ENCODE peak calls at places on chromosomes 4 and X, in nine cellular contexts. V is cardiac muscle cell, E is upper lobe of left lung, X is stomach, Q is AG04450, I is iPS DF 6.9, D is endodermal cell, S is right atrium auricular region, G is dorsolateral prefrontal cortex. K is an unnamed sample.

GRCh38 chr4:172760512-172760911 is 408.1 kb upstream of the GALNT7 start:
- DNase-seq in Q (no peak), E (no peak), G (no peak), I (no peak), S (no peak), V (no peak), D (no peak), X (no peak), K (no peak)

GRCh38 chrX:39149761-39150160 is 348.5 kb downstream of the MID1IP1 start:
- DNase-seq in X (peak; percentile 80), D (peak; percentile 93), Q (peak; percentile 4), I (peak; percentile 43), E (no peak), G (peak; percentile 69), V (peak; percentile 85), S (peak; percentile 80), K (peak; percentile 67)

GRCh38 chr4:55768291-55768690 is 51.3 kb upstream of the EXOC1L start:
- DNase-seq in Q (peak; percentile 27), E (no peak), D (peak; percentile 82), S (no peak), X (no peak), G (no peak), V (no peak), I (peak; percentile 16), K (no peak)

GRCh38 chrX:129980540-129981206 is 1.8 kb upstream of the BCORL1 start:
- DNase-seq in X (peak; percentile 59), S (no peak), Q (no peak), G (no peak), I (no peak), V (peak; percentile 73), E (peak; percentile 91), D (peak; percentile 81), K (no peak)

GRCh38 chrX:96436105-96436504 is 248.5 kb upstream of the DIAPH2 start:
- DNase-seq in Q (peak; percentile 7), X (no peak), D (no peak), E (no peak), I (no peak), S (no peak), G (no peak), V (no peak), K (no peak)

GRCh38 chr4:13547563-13548041 is 3.3 kb upstream of the NKX3-2 start:
- DNase-seq in V (peak; percentile 53), X (no peak), Q (no peak), G (no peak), S (no peak), D (peak; percentile 79), I (no peak), E (peak; percentile 82), K (no peak)

GRCh38 chr4:61292322-61292721 is 92.2 kb downstream of the ADGRL3 start:
- DNase-seq in Q (no peak), D (no peak), G (no peak), E (no peak), S (no peak), X (no peak), I (no peak), V (no peak), K (no peak)

GRCh38 chr4:9969526-9970398 is 51.5 kb downstream of the SLC2A9 start:
- DNase-seq in I (no peak), D (no peak), X (no peak), S (no peak), G (no peak), Q (no peak), E (no peak), V (no peak), K (no peak)

GRCh38 chr4:5693871-5694270 is 14.5 kb downstream of the EVC2 start:
- DNase-seq in V (no peak), I (no peak), G (no peak), E (no peak), S (no peak), D (no peak), X (no peak), Q (no peak), K (no peak)

GRCh38 chr4:5696341-5696740 is 12.0 kb downstream of the EVC2 start:
- DNase-seq in G (no peak), S (no peak), E (no peak), D (no peak), X (no peak), V (no peak), I (no peak), Q (no peak), K (no peak)

GRCh38 chr4:5689065-5689464 is 19.3 kb downstream of the EVC2 start:
- DNase-seq in G (no peak), E (no peak), S (no peak), Q (no peak), I (no peak), V (no peak), D (no peak), X (no peak), K (no peak)

GRCh38 chr4:5686338-5686737 is 22.0 kb downstream of the EVC2 start:
- DNase-seq in D (no peak), Q (no peak), X (no peak), E (no peak), G (no peak), V (no peak), S (no peak), I (no peak), K (no peak)

GRCh38 chr4:5691491-5692132 is 16.7 kb downstream of the EVC2 start:
- DNase-seq in I (no peak), E (no peak), G (no peak), Q (no peak), X (no peak), V (no peak), S (no peak), D (no peak), K (no peak)
- H3K27ac ChIP-seq in I (no peak overlapping the region), E (no peak overlapping the region), G (no peak overlapping the region), Q (no peak overlapping the region), X (no peak overlapping the region), V (no peak overlapping the region), S (no peak overlapping the region), D (no peak overlapping the region), K (no peak overlapping the region)

DNA sequence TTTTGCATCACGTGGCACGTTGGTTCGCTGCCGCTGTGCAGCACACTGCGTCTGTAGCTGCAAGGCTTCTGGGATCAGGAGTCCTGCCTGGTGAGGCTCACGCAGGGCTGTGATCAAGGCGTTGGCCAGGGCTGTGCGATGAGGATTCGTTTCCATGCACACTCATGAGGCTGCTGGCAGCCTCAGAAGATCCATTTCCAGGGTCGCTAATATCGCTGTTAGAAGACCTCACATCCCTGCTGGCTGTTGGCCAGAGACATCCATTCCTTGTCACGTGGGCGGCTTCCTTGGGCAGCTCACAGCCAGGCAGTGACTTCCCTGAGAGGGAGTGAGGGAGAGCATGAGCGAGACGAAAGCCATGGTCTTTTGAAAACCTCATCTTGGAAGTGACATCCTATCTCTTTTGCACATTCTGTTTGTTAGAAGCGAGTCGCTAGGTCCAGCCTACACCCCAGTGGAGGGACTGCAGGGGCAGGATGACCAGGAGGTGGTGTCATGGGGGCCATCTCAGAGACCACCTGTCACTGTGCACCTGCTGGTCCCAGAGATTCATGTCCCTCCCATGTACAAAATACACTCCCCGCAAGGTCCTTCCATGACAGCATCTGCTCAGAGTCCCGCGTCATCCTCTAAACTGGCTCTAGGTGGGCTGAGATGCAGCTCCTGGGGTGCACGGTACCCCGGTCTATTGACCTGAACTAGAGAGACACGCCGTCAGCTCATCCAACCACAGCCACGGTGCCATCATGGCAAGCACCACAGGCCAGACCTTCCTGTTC is 12.2 kb downstream of the RGS12 start:
- DNase-seq in D (peak; percentile 34), V (peak; percentile 39), X (no peak), Q (no peak), S (no peak), I (no peak), G (peak; percentile 16), E (no peak), K (peak; percentile 88)
- H3K27ac ChIP-seq in D (peak overlapping the region; percentile 91), V (no peak overlapping the region), X (peak overlapping the region; percentile 7), Q (no peak overlapping the region), S (no peak overlapping the region), I (no peak overlapping the region), G (peak overlapping the region; percentile 36), E (no peak overlapping the region), K (peak overlapping the region; percentile 37)

GRCh38 chrX:69320116-69320515 is 154.9 kb upstream of the PJA1 start:
- DNase-seq in X (peak; percentile 15), G (no peak), E (no peak), S (no peak), I (no peak), D (peak; percentile 41), Q (no peak), V (no peak), K (no peak)

GRCh38 chrX:69317721-69318120 is 152.5 kb upstream of the PJA1 start:
- DNase-seq in I (no peak), G (no peak), V (no peak), E (no peak), D (peak; percentile 33), Q (no peak), X (peak; percentile 5), S (peak; percentile 52), K (no peak)

GRCh38 chrX:69319376-69319775 is 154.1 kb upstream of the PJA1 start:
- DNase-seq in E (no peak), S (no peak), G (no peak), D (peak; percentile 42), I (no peak), X (peak; percentile 15), Q (no peak), V (no peak), K (no peak)

GRCh38 chrX:69321006-69321655 is 155.9 kb upstream of the PJA1 start:
- DNase-seq in X (peak; percentile 21), Q (no peak), S (peak; percentile 32), V (no peak), I (no peak), G (no peak), E (no peak), D (no peak), K (no peak)

DNA sequence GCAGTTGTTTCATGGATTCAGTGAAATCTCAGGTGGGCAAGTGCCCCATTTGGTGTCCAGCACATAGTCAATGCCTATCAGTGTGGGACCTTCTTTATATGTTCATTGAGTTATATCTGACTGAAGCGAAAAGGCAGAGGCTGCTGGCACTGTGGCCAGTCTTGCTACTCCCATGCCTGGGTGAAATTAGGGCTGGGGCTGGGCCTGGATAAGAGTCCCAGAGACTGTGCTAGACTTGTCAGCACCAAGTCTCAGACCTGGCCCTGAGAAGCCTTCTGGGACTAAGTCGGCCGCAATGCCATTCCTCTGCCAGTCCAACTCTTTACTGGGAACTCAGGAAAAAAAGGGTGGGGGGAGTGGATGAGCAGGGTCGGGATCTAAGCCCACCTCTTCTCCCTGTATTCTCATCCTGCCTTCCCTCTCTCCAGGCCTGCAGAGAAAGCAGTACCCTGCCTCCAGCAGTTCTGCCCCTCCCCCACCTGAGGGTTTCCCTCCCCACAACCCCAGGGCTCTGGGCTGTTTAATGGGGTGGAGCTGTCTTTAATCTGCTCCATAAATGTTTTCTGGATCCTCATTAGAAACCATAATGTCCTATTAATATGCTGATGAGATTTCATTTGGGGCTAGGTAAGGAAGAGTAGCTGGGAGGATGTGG is 153.5 kb upstream of the PJA1 start:
- DNase-seq in S (peak; percentile 44), G (no peak), V (no peak), D (peak; percentile 49), I (no peak), E (no peak), X (peak; percentile 10), Q (no peak), K (no peak)
- H3K27ac ChIP-seq in S (no peak overlapping the region), G (no peak overlapping the region), V (no peak overlapping the region), D (no peak overlapping the region), I (no peak overlapping the region), E (no peak overlapping the region), X (no peak overlapping the region), Q (no peak overlapping the region), K (no peak overlapping the region)

GRCh38 chr4:186957952-186958555 is 234.4 kb upstream of the FAT1 start:
- DNase-seq in D (no peak), I (no peak), E (no peak), S (no peak), Q (no peak), V (no peak), G (no peak), X (no peak), K (no peak)

GRCh38 chr4:186954956-186955355 is 231.3 kb upstream of the FAT1 start:
- DNase-seq in Q (no peak), I (no peak), G (no peak), X (no peak), D (no peak), S (no peak), V (no peak), E (no peak), K (no peak)

GRCh38 chr4:186952709-186953108 is 229.1 kb upstream of the FAT1 start:
- DNase-seq in S (no peak), D (no peak), X (no peak), Q (no peak), G (no peak), E (no peak), V (no peak), I (no peak), K (no peak)

GRCh38 chr4:186953601-186954260 is 230.1 kb upstream of the FAT1 start:
- DNase-seq in I (no peak), V (no peak), S (peak; percentile 69), G (no peak), D (no peak), Q (no peak), X (no peak), E (no peak), K (no peak)

GRCh38 chr4:186954506-186954905 is 230.8 kb upstream of the FAT1 start:
- DNase-seq in V (no peak), G (no peak), X (no peak), E (no peak), I (no peak), S (no peak), D (no peak), Q (no peak), K (no peak)
- H3K27ac ChIP-seq in V (no peak overlapping the region), G (no peak overlapping the region), X (no peak overlapping the region), E (no peak overlapping the region), I (no peak overlapping the region), S (no peak overlapping the region), D (no peak overlapping the region), Q (no peak overlapping the region), K (no peak overlapping the region)